ENCODE peak calls at places on chromosomes 16 and 17, in ten cellular contexts. P, W, H, V, L, J, B, M, K and G are unnamed samples.

GRCh38 chr16:80804451-80805383 is at the start of gene CDYL2:
- DNase-seq in L (peak), M (peak), P (no peak), J (peak), H (no peak), K (no peak), B (peak), V (peak), W (no peak), G (peak)

GRCh38 chr17:55577687-55578086 is 66.4 kb upstream of the SMIM36 start:
- DNase-seq in M (no peak), V (no peak), K (no peak), P (peak), W (no peak), L (peak), B (no peak), J (no peak), H (no peak), G (no peak)

GRCh38 chr17:58329035-58329807 is 626 bp upstream of the TSPOAP1 start:
- DNase-seq in B (peak), W (no peak), P (no peak), K (no peak), V (no peak), J (peak), M (no peak), H (no peak), L (no peak), G (no peak)

GRCh38 chr17:9696279-9697044 is 51.1 kb downstream of the USP43 start:
- DNase-seq in L (no peak), M (no peak), J (no peak), H (no peak), W (no peak), P (no peak), B (no peak), V (no peak), K (no peak), G (no peak)

GRCh38 chr16:22843122-22843521 is 29.2 kb downstream of the HS3ST2 start:
- DNase-seq in H (no peak), B (no peak), L (no peak), M (no peak), P (no peak), W (no peak), V (no peak), K (no peak), J (no peak), G (no peak)

GRCh38 chr16:9039208-9039607 is 52.2 kb upstream of the HAPSTR1 start:
- DNase-seq in H (peak), K (no peak), L (peak), P (no peak), V (no peak), J (peak), B (no peak), W (no peak), M (peak), G (peak)

GRCh38 chr16:59355704-59356103 is 621.6 kb upstream of the GOT2 start:
- DNase-seq in H (no peak), V (no peak), M (no peak), P (no peak), J (no peak), W (no peak), B (no peak), L (no peak), K (no peak), G (no peak)

GRCh38 chr17:72121164-72122001 is 563 bp downstream of the SOX9 start:
- DNase-seq in W (no peak), H (peak), P (no peak), M (peak), V (peak), B (peak), L (peak), J (peak), K (no peak), G (peak)

GRCh38 chr17:27402943-27403342 is 53.3 kb upstream of the KSR1 start:
- DNase-seq in V (no peak), M (no peak), K (no peak), L (no peak), P (no peak), J (no peak), H (no peak), B (no peak), W (no peak), G (no peak)

GRCh38 chr17:76154292-76154691 is 13.2 kb upstream of the FOXJ1 start:
- DNase-seq in L (peak), B (no peak), K (no peak), P (no peak), M (no peak), V (no peak), J (no peak), H (no peak), W (no peak), G (no peak)

GRCh38 chr17:17844500-17844899 is 7.7 kb upstream of the SREBF1 start:
- DNase-seq in P (no peak), J (no peak), W (no peak), H (no peak), K (no peak), L (no peak), V (no peak), M (no peak), B (no peak), G (no peak)

GRCh38 chr17:10907370-10907769 is 69.5 kb upstream of the PIRT start:
- DNase-seq in V (no peak), W (no peak), K (no peak), B (no peak), P (no peak), H (no peak), L (no peak), M (no peak), J (no peak), G (no peak)

GRCh38 chr16:29675811-29676643 is 3.0 kb upstream of the QPRT start:
- DNase-seq in J (peak), B (no peak), M (peak), L (peak), W (no peak), V (no peak), H (peak), K (no peak), P (no peak), G (peak)

GRCh38 chr16:4911831-4912422 is 25.0 kb downstream of the PPL start:
- DNase-seq in K (no peak), M (peak), V (no peak), H (no peak), B (no peak), L (peak), W (no peak), J (no peak), P (no peak), G (peak)

GRCh38 chr17:35245196-35245486 is 2.3 kb downstream of the SLFN5 start:
- DNase-seq in V (no peak), H (peak), L (peak), J (no peak), P (no peak), B (no peak), W (peak), K (no peak), M (peak), G (peak)

GRCh38 chr17:9239821-9240658 is 218.7 kb downstream of the NTN1 start:
- DNase-seq in B (peak), H (peak), L (peak), W (no peak), V (peak), K (peak), P (peak), J (peak), M (peak), G (peak)

GRCh38 chr17:78771758-78772382 is 10.2 kb downstream of the CYTH1 start:
- DNase-seq in B (no peak), J (no peak), H (no peak), K (no peak), M (no peak), V (no peak), W (no peak), P (no peak), L (no peak), G (no peak)
- H3K4me3 ChIP-seq in B (no peak), J (no peak), H (no peak), K (no peak), M (no peak), V (no peak), W (no peak), P (no peak), L (no peak), G (no peak)

GRCh38 chr17:60086822-60087591 is 8.3 kb upstream of the HEATR6 start:
- DNase-seq in L (peak), J (no peak), W (no peak), P (no peak), V (no peak), B (no peak), H (peak), K (no peak), M (peak), G (peak)
- H3K4me3 ChIP-seq in L (no peak), J (no peak), W (peak), P (no peak), V (no peak), B (no peak), H (peak), K (no peak), M (peak), G (no peak)

DNA sequence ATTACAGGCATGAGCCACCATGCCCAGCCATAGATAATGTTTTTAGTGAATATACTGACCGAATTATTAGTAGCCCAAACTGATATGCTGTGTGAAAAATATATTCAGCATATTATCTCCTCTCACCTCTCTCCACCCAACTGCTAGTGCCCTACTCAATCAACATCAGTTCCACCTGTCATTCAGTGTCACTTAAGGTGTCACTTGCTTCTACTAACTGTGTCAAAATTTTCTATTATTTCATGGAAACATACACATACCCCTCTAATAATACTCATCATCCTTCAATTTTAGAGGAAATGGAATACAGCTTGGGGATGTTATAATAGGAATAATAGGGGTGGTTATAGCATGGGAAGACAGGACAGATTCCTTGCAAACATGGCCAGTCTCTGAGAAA is 12.6 kb downstream of the EFCAB3 start:
- DNase-seq in M (no peak), P (no peak), W (no peak), L (no peak), H (no peak), V (no peak), K (no peak), J (no peak), B (no peak), G (no peak)
- H3K4me3 ChIP-seq in M (no peak), P (no peak), W (no peak), L (no peak), H (no peak), V (no peak), K (no peak), J (no peak), B (no peak), G (no peak)

DNA sequence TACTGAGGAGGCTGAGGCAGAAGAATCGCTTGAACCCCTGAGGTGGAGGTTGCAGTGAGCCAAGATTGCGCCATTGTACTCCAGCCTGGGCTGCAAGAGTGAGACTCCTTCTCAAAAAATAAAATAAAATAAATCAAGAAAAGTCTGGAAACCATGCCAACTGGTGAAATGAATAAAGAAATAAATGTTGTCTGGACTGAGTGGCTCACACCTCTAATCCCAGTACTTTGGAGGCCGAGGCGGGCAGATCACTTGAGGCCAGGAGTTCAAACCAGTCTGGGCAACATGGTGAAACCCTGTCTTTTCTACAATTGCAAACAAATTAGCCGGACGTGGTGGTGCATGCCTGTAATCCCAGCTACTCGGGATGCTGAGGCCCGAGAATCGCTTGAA is 744 bp upstream of the LRRC37A3 start:
- DNase-seq in B (no peak), L (no peak), K (peak), J (peak), W (no peak), P (peak), H (peak), M (no peak), V (no peak), G (peak)
- H3K4me3 ChIP-seq in B (peak), L (peak), K (peak), J (peak), W (peak), P (peak), H (peak), M (peak), V (peak), G (peak)

GRCh38 chr16:65124596-65124995 is 2.7 kb upstream of the CDH11 start:
- DNase-seq in P (no peak), M (no peak), H (no peak), L (no peak), V (no peak), K (no peak), B (no peak), W (no peak), J (no peak), G (no peak)

GRCh38 chr16:65123846-65124513 is 2.1 kb upstream of the CDH11 start:
- DNase-seq in P (no peak), M (no peak), L (peak), W (no peak), K (no peak), B (no peak), H (no peak), V (peak), J (peak), G (peak)

GRCh38 chr16:65125871-65126270 is 4.0 kb upstream of the CDH11 start:
- DNase-seq in V (peak), P (peak), K (no peak), B (no peak), H (peak), J (no peak), L (peak), M (peak), W (no peak), G (peak)

GRCh38 chr16:65125322-65125721 is 3.5 kb upstream of the CDH11 start:
- DNase-seq in P (no peak), J (no peak), M (no peak), W (no peak), B (no peak), K (no peak), L (peak), H (no peak), V (no peak), G (no peak)

DNA sequence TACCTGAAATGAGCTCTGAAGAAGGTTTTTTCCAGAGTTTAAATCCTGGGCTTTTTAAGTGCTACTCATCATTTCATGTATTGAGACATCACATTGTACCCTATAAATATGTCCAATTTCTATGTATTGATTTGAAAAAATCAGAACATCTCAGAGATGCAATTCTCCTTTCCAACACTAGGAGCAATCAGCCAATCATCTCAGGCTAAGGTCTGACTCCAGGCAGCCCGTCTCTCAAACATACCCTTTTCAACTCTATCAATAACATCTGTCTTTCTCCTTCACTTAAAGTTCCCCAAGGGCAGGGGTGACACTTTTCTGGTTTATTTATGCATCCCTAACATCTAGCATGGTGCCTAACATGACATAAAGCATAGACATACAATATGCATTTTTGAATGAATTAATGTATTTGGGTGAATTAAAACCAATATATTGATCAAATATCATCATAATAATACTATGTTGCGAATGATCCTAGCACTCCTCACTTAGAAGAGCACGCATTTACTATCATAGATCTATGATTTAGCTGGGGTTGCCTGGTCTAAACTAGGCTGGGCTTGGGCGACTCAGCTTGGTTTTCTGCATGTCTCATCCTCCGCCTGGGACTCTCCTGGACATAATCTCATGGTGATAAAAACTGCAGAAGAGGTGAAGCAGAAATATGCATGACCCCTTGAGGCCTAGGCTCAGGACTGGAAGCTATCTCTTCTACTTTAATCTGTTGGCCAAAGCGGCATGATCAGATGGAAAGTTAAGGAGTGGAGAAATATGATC is 5.2 kb upstream of the CDH11 start:
- DNase-seq in W (no peak), L (no peak), M (no peak), K (no peak), J (no peak), P (no peak), V (no peak), H (no peak), B (no peak), G (no peak)
- H3K4me3 ChIP-seq in W (no peak), L (no peak), M (no peak), K (no peak), J (no peak), P (no peak), V (no peak), H (no peak), B (no peak), G (no peak)